ENCODE peak calls at places on chromosomes 12 and 14, in eight cellular contexts. One of them, this sample, is unnamed.

GRCh38 chr12:19925881-19926665 is 442.3 kb upstream of the PDE3A start:
- DNase-seq in A673: no peak
- DNase-seq in adipocyte: no peak
- DNase-seq in testis: no peak
- DNase-seq in neural progenitor cell: no peak
- DNase-seq in CD4-positive, alpha-beta memory T cell: no peak
- DNase-seq in sigmoid colon: no peak
- DNase-seq in pancreas: no peak
- DNase-seq in this sample: no peak

GRCh38 chr14:49770212-49770817 is 2.4 kb downstream of the KLHDC2 start:
- DNase-seq in A673: no peak
- DNase-seq in neural progenitor cell: no peak
- DNase-seq in testis: no peak
- DNase-seq in adipocyte: peak; percentile 54
- DNase-seq in pancreas: peak; percentile 80
- DNase-seq in sigmoid colon: no peak
- DNase-seq in CD4-positive, alpha-beta memory T cell: no peak
- DNase-seq in this sample: no peak

GRCh38 chr12:3680919-3681594 is 71.9 kb downstream of the CRACR2A start:
- DNase-seq in pancreas: no peak
- DNase-seq in A673: no peak
- DNase-seq in adipocyte: peak; percentile 14
- DNase-seq in neural progenitor cell: peak; percentile 53
- DNase-seq in CD4-positive, alpha-beta memory T cell: no peak
- DNase-seq in sigmoid colon: no peak
- DNase-seq in testis: peak; percentile 84
- DNase-seq in this sample: no peak

GRCh38 chr14:91911474-91912032 is 35.9 kb downstream of the FBLN5 start:
- DNase-seq in neural progenitor cell: peak; percentile 73
- DNase-seq in adipocyte: peak; percentile 48
- DNase-seq in pancreas: peak; percentile 57
- DNase-seq in CD4-positive, alpha-beta memory T cell: peak; percentile 62
- DNase-seq in sigmoid colon: peak; percentile 46
- DNase-seq in testis: peak; percentile 48
- DNase-seq in A673: peak; percentile 80
- DNase-seq in this sample: peak; percentile 28

GRCh38 chr14:68952544-68953535 is 26.3 kb downstream of the ACTN1 start:
- DNase-seq in sigmoid colon: peak; percentile 85
- DNase-seq in pancreas: no peak
- DNase-seq in neural progenitor cell: no peak
- DNase-seq in adipocyte: peak; percentile 88
- DNase-seq in testis: peak; percentile 55
- DNase-seq in A673: peak; percentile 92
- DNase-seq in CD4-positive, alpha-beta memory T cell: no peak
- DNase-seq in this sample: peak; percentile 85

GRCh38 chr14:35366048-35366428 is 38.5 kb downstream of the NFKBIA start:
- DNase-seq in neural progenitor cell: no peak
- DNase-seq in pancreas: no peak
- DNase-seq in adipocyte: no peak
- DNase-seq in testis: no peak
- DNase-seq in CD4-positive, alpha-beta memory T cell: no peak
- DNase-seq in A673: no peak
- DNase-seq in sigmoid colon: no peak
- DNase-seq in this sample: no peak

GRCh38 chr14:70971588-70971987 is 64.3 kb downstream of the PCNX1 start:
- DNase-seq in neural progenitor cell: no peak
- DNase-seq in sigmoid colon: no peak
- DNase-seq in testis: no peak
- DNase-seq in adipocyte: no peak
- DNase-seq in A673: peak; percentile 4
- DNase-seq in CD4-positive, alpha-beta memory T cell: no peak
- DNase-seq in pancreas: no peak
- DNase-seq in this sample: no peak

GRCh38 chr14:90759370-90760054 is 56.7 kb downstream of the TTC7B start:
- DNase-seq in A673: peak; percentile 82
- DNase-seq in pancreas: no peak
- DNase-seq in testis: no peak
- DNase-seq in sigmoid colon: no peak
- DNase-seq in adipocyte: no peak
- DNase-seq in neural progenitor cell: no peak
- DNase-seq in CD4-positive, alpha-beta memory T cell: no peak
- DNase-seq in this sample: no peak

GRCh38 chr14:51534623-51535022 is 117.1 kb upstream of the FRMD6 start:
- DNase-seq in pancreas: peak; percentile 41
- DNase-seq in CD4-positive, alpha-beta memory T cell: no peak
- DNase-seq in testis: no peak
- DNase-seq in sigmoid colon: no peak
- DNase-seq in neural progenitor cell: no peak
- DNase-seq in adipocyte: no peak
- DNase-seq in A673: no peak
- DNase-seq in this sample: peak; percentile 22

GRCh38 chr12:57069522-57069921 is 9.1 kb downstream of the NEMP1 start:
- DNase-seq in neural progenitor cell: peak; percentile 87
- DNase-seq in A673: peak; percentile 86
- DNase-seq in sigmoid colon: peak; percentile 87
- DNase-seq in adipocyte: peak; percentile 96
- DNase-seq in pancreas: no peak
- DNase-seq in testis: peak; percentile 80
- DNase-seq in CD4-positive, alpha-beta memory T cell: peak; percentile 74
- DNase-seq in this sample: peak; percentile 63

GRCh38 chr14:63659726-63660125 is 18.1 kb upstream of the WDR89 start:
- DNase-seq in adipocyte: no peak
- DNase-seq in A673: no peak
- DNase-seq in sigmoid colon: no peak
- DNase-seq in testis: peak; percentile 81
- DNase-seq in neural progenitor cell: no peak
- DNase-seq in CD4-positive, alpha-beta memory T cell: no peak
- DNase-seq in pancreas: no peak
- DNase-seq in this sample: no peak

GRCh38 chr12:94033112-94033511 is 115.3 kb upstream of the PLXNC1 start:
- DNase-seq in neural progenitor cell: no peak
- DNase-seq in CD4-positive, alpha-beta memory T cell: peak; percentile 22
- DNase-seq in adipocyte: no peak
- DNase-seq in A673: no peak
- DNase-seq in pancreas: no peak
- DNase-seq in testis: no peak
- DNase-seq in sigmoid colon: no peak
- DNase-seq in this sample: no peak

GRCh38 chr12:1594045-1594294 is 411 bp downstream of the FBXL14 start:
- DNase-seq in neural progenitor cell: peak; percentile 76
- DNase-seq in sigmoid colon: peak; percentile 79
- DNase-seq in testis: peak; percentile 60
- DNase-seq in adipocyte: peak; percentile 80
- DNase-seq in A673: peak; percentile 69
- DNase-seq in pancreas: peak; percentile 66
- DNase-seq in CD4-positive, alpha-beta memory T cell: no peak
- DNase-seq in this sample: peak; percentile 76

GRCh38 chr12:22634883-22635282 is 9.9 kb downstream of the ETNK1 start:
- DNase-seq in adipocyte: no peak
- DNase-seq in sigmoid colon: no peak
- DNase-seq in CD4-positive, alpha-beta memory T cell: no peak
- DNase-seq in A673: no peak
- DNase-seq in pancreas: no peak
- DNase-seq in neural progenitor cell: no peak
- DNase-seq in testis: no peak
- DNase-seq in this sample: no peak

DNA sequence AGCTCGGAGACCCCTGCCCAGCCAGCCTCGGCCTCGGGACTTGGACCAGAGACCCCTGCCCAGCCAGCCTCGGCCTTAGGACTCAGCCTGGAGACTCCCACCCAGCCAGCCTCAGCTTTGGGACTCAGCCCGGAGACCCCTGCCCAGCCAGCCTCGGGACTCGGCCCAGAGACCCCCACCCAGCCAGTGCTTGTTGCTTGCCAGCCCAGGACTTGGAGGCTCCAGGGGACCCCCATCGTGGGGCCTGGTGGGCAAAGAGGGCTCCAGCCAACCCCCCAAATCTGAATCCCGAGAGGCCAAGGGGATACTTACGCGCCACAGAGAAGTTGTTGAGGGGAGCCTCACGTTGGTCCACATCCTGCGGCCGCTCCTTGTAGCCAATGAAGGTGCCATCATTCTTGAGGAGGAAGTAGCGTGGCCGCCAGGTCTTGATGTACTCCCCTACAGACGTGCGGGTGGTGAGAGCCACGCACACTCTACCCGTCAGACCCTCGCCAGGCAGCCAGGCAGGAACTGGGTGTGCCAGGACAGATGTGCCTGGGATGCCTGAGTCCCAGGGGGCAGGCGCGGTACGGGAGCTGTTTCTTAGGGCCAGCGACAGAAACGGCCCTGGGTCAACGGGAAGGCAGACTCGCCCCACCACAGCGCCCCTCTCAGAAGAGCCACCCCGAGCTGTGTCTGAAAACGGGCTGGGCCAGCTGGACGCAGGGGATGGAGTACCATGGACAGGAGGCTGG is 15.6 kb downstream of the AKT1 start:
- DNase-seq in CD4-positive, alpha-beta memory T cell: no peak
- DNase-seq in neural progenitor cell: no peak
- DNase-seq in sigmoid colon: no peak
- DNase-seq in A673: no peak
- DNase-seq in testis: no peak
- DNase-seq in adipocyte: no peak
- DNase-seq in pancreas: no peak
- DNase-seq in this sample: no peak
- H3K36me3 ChIP-seq in CD4-positive, alpha-beta memory T cell: no peaks in the 10 kb centered on the region
- H3K36me3 ChIP-seq in neural progenitor cell: no peaks in the 10 kb centered on the region
- H3K36me3 ChIP-seq in sigmoid colon: peaks cover 4% of the 10 kb centered on the region
- H3K36me3 ChIP-seq in A673: peaks cover 14% of the 10 kb centered on the region
- H3K36me3 ChIP-seq in testis: no peaks in the 10 kb centered on the region
- H3K36me3 ChIP-seq in adipocyte: peaks cover 15% of the 10 kb centered on the region
- H3K36me3 ChIP-seq in pancreas: no peaks in the 10 kb centered on the region
- H3K36me3 ChIP-seq in this sample: peaks cover 12% of the 10 kb centered on the region

GRCh38 chr14:81478446-81478845 is 55.2 kb downstream of the SEL1L start:
- DNase-seq in sigmoid colon: no peak
- DNase-seq in pancreas: no peak
- DNase-seq in CD4-positive, alpha-beta memory T cell: no peak
- DNase-seq in testis: no peak
- DNase-seq in A673: no peak
- DNase-seq in adipocyte: no peak
- DNase-seq in neural progenitor cell: no peak
- DNase-seq in this sample: no peak
- H3K36me3 ChIP-seq in sigmoid colon: peaks cover 19% of the 10 kb centered on the region
- H3K36me3 ChIP-seq in pancreas: peaks cover 78% of the 10 kb centered on the region
- H3K36me3 ChIP-seq in CD4-positive, alpha-beta memory T cell: peaks cover 23% of the 10 kb centered on the region
- H3K36me3 ChIP-seq in testis: no peaks in the 10 kb centered on the region
- H3K36me3 ChIP-seq in A673: peaks cover 37% of the 10 kb centered on the region
- H3K36me3 ChIP-seq in adipocyte: peaks cover 73% of the 10 kb centered on the region
- H3K36me3 ChIP-seq in neural progenitor cell: peaks cover 5% of the 10 kb centered on the region
- H3K36me3 ChIP-seq in this sample: peaks cover 4% of the 10 kb centered on the region

GRCh38 chr12:25994901-25995625 is 36.6 kb downstream of the RASSF8 start:
- DNase-seq in adipocyte: peak; percentile 43
- DNase-seq in pancreas: no peak
- DNase-seq in neural progenitor cell: no peak
- DNase-seq in testis: no peak
- DNase-seq in A673: no peak
- DNase-seq in CD4-positive, alpha-beta memory T cell: no peak
- DNase-seq in sigmoid colon: no peak
- DNase-seq in this sample: no peak
- H3K36me3 ChIP-seq in adipocyte: no peaks in the 10 kb centered on the region
- H3K36me3 ChIP-seq in pancreas: no peaks in the 10 kb centered on the region
- H3K36me3 ChIP-seq in neural progenitor cell: no peaks in the 10 kb centered on the region
- H3K36me3 ChIP-seq in testis: no peaks in the 10 kb centered on the region
- H3K36me3 ChIP-seq in A673: no peaks in the 10 kb centered on the region
- H3K36me3 ChIP-seq in CD4-positive, alpha-beta memory T cell: no peaks in the 10 kb centered on the region
- H3K36me3 ChIP-seq in sigmoid colon: no peaks in the 10 kb centered on the region
- H3K36me3 ChIP-seq in this sample: no peaks in the 10 kb centered on the region

DNA sequence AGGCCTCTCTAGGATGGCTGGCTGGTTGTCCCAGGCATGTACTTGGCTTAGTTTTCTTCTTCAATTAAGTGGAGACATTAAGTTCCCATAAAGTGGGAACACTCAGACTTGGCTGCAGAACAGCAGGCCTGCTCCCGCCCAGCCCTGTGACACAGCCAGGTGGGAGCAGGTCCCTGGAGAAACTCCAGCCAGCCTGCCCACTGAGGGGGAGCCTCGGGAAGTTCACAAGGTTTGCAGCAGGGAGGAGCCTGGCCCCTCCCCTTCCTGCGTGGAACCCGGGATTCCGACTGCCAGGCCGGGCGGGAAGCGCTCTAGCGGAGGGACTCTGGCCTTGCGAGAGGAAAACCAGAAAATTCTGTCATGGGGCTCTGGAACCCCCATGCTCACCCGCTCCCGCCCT is 98.3 kb upstream of the EVL start:
- DNase-seq in CD4-positive, alpha-beta memory T cell: no peak
- DNase-seq in sigmoid colon: peak; percentile 55
- DNase-seq in A673: no peak
- DNase-seq in pancreas: no peak
- DNase-seq in adipocyte: no peak
- DNase-seq in neural progenitor cell: no peak
- DNase-seq in testis: peak; percentile 49
- DNase-seq in this sample: peak; percentile 22
- H3K36me3 ChIP-seq in CD4-positive, alpha-beta memory T cell: no peaks in the 10 kb centered on the region
- H3K36me3 ChIP-seq in sigmoid colon: no peaks in the 10 kb centered on the region
- H3K36me3 ChIP-seq in A673: no peaks in the 10 kb centered on the region
- H3K36me3 ChIP-seq in pancreas: no peaks in the 10 kb centered on the region
- H3K36me3 ChIP-seq in adipocyte: no peaks in the 10 kb centered on the region
- H3K36me3 ChIP-seq in neural progenitor cell: no peaks in the 10 kb centered on the region
- H3K36me3 ChIP-seq in testis: no peaks in the 10 kb centered on the region
- H3K36me3 ChIP-seq in this sample: no peaks in the 10 kb centered on the region

DNA sequence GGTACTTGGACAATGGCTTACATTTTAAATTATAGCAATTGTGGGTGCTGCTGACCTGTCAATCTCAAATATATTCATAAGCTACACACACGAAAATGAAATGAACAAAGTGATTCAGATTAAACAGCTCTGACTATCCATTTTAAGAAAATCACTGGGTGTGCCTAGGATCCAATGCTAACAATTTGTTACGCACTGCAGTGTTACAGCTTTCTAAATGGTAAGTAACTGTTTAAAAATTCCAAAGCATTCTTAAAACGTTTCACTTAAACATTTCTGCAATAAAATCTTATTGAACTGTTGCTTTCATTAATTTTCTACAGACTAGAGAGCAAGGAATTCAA is 18.9 kb downstream of the LMO3 start:
- DNase-seq in A673: no peak
- DNase-seq in adipocyte: no peak
- DNase-seq in pancreas: no peak
- DNase-seq in neural progenitor cell: no peak
- DNase-seq in testis: no peak
- DNase-seq in sigmoid colon: no peak
- DNase-seq in CD4-positive, alpha-beta memory T cell: no peak
- DNase-seq in this sample: no peak
- H3K36me3 ChIP-seq in A673: no peaks in the 10 kb centered on the region
- H3K36me3 ChIP-seq in adipocyte: peaks cover 3% of the 10 kb centered on the region
- H3K36me3 ChIP-seq in pancreas: no peaks in the 10 kb centered on the region
- H3K36me3 ChIP-seq in neural progenitor cell: no peaks in the 10 kb centered on the region
- H3K36me3 ChIP-seq in testis: no peaks in the 10 kb centered on the region
- H3K36me3 ChIP-seq in sigmoid colon: no peaks in the 10 kb centered on the region
- H3K36me3 ChIP-seq in CD4-positive, alpha-beta memory T cell: no peaks in the 10 kb centered on the region
- H3K36me3 ChIP-seq in this sample: no peaks in the 10 kb centered on the region

This sample was measured in BE2C.